ENCODE peak calls at places on chromosomes 16 and 17, in ten cellular contexts. L is T-cell, X is tibial nerve, T is foreskin fibroblast, Y is lower leg skin, B is posterior cingulate gyrus, A is HFFc6, C is heart right ventricle, N is AG04449, E is HT-29. H is an unnamed sample.

GRCh38 chr16:74623214-74623842 is 16.4 kb upstream of the GLG1 start:
- DNase-seq in L (no peak), X (no peak), T (peak; percentile 71), Y (peak; percentile 40), B (no peak), A (peak; percentile 39), C (no peak), N (no peak), E (peak; percentile 72), H (no peak)

GRCh38 chr17:8359769-8360168 is 16.7 kb downstream of the KRABD2 start:
- DNase-seq in L (no peak), X (no peak), T (peak; percentile 94), Y (no peak), B (no peak), A (peak; percentile 69), C (peak; percentile 62), N (no peak), E (no peak), H (no peak)

GRCh38 chr16:50635505-50636392 is 45.4 kb downstream of the SNX20 start:
- DNase-seq in L (peak; percentile 11), X (no peak), T (no peak), Y (no peak), B (no peak), A (no peak), C (no peak), N (no peak), E (no peak), H (no peak)

GRCh38 chr17:78804777-78805176 is 22.7 kb upstream of the CYTH1 start:
- DNase-seq in L (no peak), X (no peak), T (peak; percentile 54), Y (no peak), B (no peak), A (no peak), C (peak; percentile 63), N (no peak), E (no peak), H (no peak)

GRCh38 chr16:29710227-29711219 is 31.5 kb downstream of the QPRT start:
- DNase-seq in L (no peak), X (no peak), T (peak; percentile 84), Y (no peak), B (peak; percentile 63), A (peak; percentile 73), C (peak; percentile 21), N (peak; percentile 19), E (peak; percentile 84), H (peak; percentile 43)

GRCh38 chr17:21201302-21201602 is 12.7 kb downstream of the TMEM11 start:
- DNase-seq in L (no peak), X (no peak), T (peak; percentile 65), Y (no peak), B (no peak), A (peak; percentile 85), C (no peak), N (no peak), E (no peak), H (no peak)

GRCh38 chr17:60941028-60941427 is 263.4 kb downstream of the BCAS3 start:
- DNase-seq in L (no peak), X (peak; percentile 29), T (peak; percentile 90), Y (no peak), B (no peak), A (peak; percentile 86), C (peak; percentile 84), N (peak; percentile 88), E (no peak), H (peak; percentile 0)

GRCh38 chr16:67922740-67923139 is 8.9 kb downstream of the CTRL start:
- DNase-seq in L (no peak), X (no peak), T (no peak), Y (no peak), B (no peak), A (no peak), C (no peak), N (no peak), E (no peak), H (no peak)

GRCh38 chr17:798246-798645 is 16.1 kb downstream of the MRM3 start:
- DNase-seq in L (no peak), X (no peak), T (peak; percentile 21), Y (no peak), B (peak; percentile 79), A (no peak), C (no peak), N (no peak), E (no peak), H (no peak)

GRCh38 chr17:14321980-14322776 is 21.3 kb downstream of the HS3ST3B1 start:
- DNase-seq in L (no peak), X (no peak), T (no peak), Y (peak; percentile 28), B (no peak), A (no peak), C (no peak), N (no peak), E (no peak), H (no peak)

GRCh38 chr17:10605221-10605783 is 51.8 kb downstream of the MYH3 start:
- DNase-seq in L (no peak), X (no peak), T (no peak), Y (no peak), B (no peak), A (no peak), C (no peak), N (no peak), E (no peak), H (no peak)

GRCh38 chr17:58399974-58400373 is 17.4 kb downstream of the RNF43 start:
- DNase-seq in L (no peak), X (no peak), T (no peak), Y (no peak), B (no peak), A (no peak), C (no peak), N (no peak), E (no peak), H (no peak)

GRCh38 chr16:6573577-6573976 is 759.1 kb upstream of the RBFOX1 start:
- DNase-seq in L (no peak), X (no peak), T (no peak), Y (no peak), B (peak; percentile 97), A (no peak), C (no peak), N (no peak), E (peak; percentile 0), H (peak; percentile 61)

GRCh38 chr17:65279456-65279855 is 142.3 kb downstream of the RGS9 start:
- DNase-seq in L (no peak), X (no peak), T (no peak), Y (peak; percentile 53), B (no peak), A (no peak), C (no peak), N (no peak), E (no peak), H (no peak)

GRCh38 chr17:80569936-80570335 is 25.3 kb downstream of the RPTOR start:
- DNase-seq in L (no peak), X (no peak), T (no peak), Y (peak; percentile 80), B (no peak), A (no peak), C (no peak), N (no peak), E (no peak), H (no peak)

GRCh38 chr17:78378225-78379133 is at the start of gene PGS1:
- DNase-seq in L (peak; percentile 81), X (peak; percentile 55), T (peak; percentile 89), Y (peak; percentile 96), B (peak; percentile 95), A (peak; percentile 62), C (peak; percentile 79), N (no peak), E (peak; percentile 58), H (peak; percentile 78)

GRCh38 chr16:48446534-48446920 is 61.3 kb upstream of the SIAH1 start:
- DNase-seq in L (no peak), X (no peak), T (no peak), Y (no peak), B (peak; percentile 31), A (no peak), C (no peak), N (no peak), E (no peak), H (no peak)

GRCh38 chr16:3281222-3281621 is 2.1 kb upstream of the ZNF263 start:
- DNase-seq in L (no peak), X (no peak), T (no peak), Y (no peak), B (no peak), A (no peak), C (no peak), N (no peak), E (no peak), H (no peak)

GRCh38 chr17:33725675-33726271 is 432.7 kb upstream of the ASIC2 start:
- DNase-seq in L (no peak), X (no peak), T (peak; percentile 5), Y (no peak), B (peak; percentile 82), A (no peak), C (peak; percentile 10), N (no peak), E (peak; percentile 43), H (no peak)

GRCh38 chr17:32783602-32784001 is 93.3 kb downstream of the MYO1D start:
- DNase-seq in L (no peak), X (no peak), T (peak; percentile 72), Y (no peak), B (no peak), A (peak; percentile 70), C (no peak), N (peak; percentile 19), E (peak; percentile 89), H (no peak)

GRCh38 chr16:3485097-3485470 is 10.2 kb downstream of the C16orf90 start:
- DNase-seq in L (no peak), X (no peak), T (no peak), Y (no peak), B (peak; percentile 44), A (no peak), C (no peak), N (no peak), E (no peak), H (no peak)

GRCh38 chr16:77789646-77790370 is 1.4 kb downstream of the VAT1L start:
- DNase-seq in L (no peak), X (no peak), T (no peak), Y (no peak), B (no peak), A (no peak), C (no peak), N (no peak), E (no peak), H (no peak)

GRCh38 chr16:56226187-56226586 is 34.9 kb downstream of the GNAO1 start:
- DNase-seq in L (no peak), X (no peak), T (no peak), Y (no peak), B (no peak), A (no peak), C (no peak), N (no peak), E (no peak), H (no peak)

GRCh38 chr16:85652431-85653221 is 36.1 kb downstream of the GINS2 start:
- DNase-seq in L (peak; percentile 24), X (no peak), T (peak; percentile 85), Y (no peak), B (peak; percentile 96), A (peak; percentile 39), C (no peak), N (no peak), E (peak; percentile 36), H (peak; percentile 76)

GRCh38 chr16:54242199-54242598 is 44.4 kb downstream of the IRX3 start:
- DNase-seq in L (no peak), X (no peak), T (no peak), Y (peak; percentile 37), B (no peak), A (no peak), C (no peak), N (no peak), E (peak; percentile 38), H (no peak)

GRCh38 chr16:2953706-2954105 is 10.4 kb upstream of the KREMEN2 start:
- DNase-seq in L (no peak), X (no peak), T (no peak), Y (no peak), B (no peak), A (no peak), C (no peak), N (no peak), E (no peak), H (no peak)

GRCh38 chr17:51245535-51245934 is 14.3 kb downstream of the MBTD1 start:
- DNase-seq in L (no peak), X (no peak), T (no peak), Y (no peak), B (no peak), A (no peak), C (no peak), N (no peak), E (no peak), H (no peak)

GRCh38 chr16:68319185-68319908 is 8.5 kb downstream of the PRMT7 start:
- DNase-seq in L (no peak), X (no peak), T (no peak), Y (no peak), B (no peak), A (no peak), C (no peak), N (no peak), E (no peak), H (no peak)

H was measured in hippocampal formation.